ENCODE peak calls at places on chromosomes 11 and 22, in ten cellular contexts. M is pancreas, L is PC-3, A is uterus, J is testis, E is fibroblast of lung, Q is neuronal stem cell, I is cardiac muscle cell, X is kidney, D is left ventricle myocardium inferior. C is an unnamed sample. For H3K4me1, the result is how much of the 10 kb centered on the place peaks cover.

GRCh38 chr22:36334838-36335603 is 52.7 kb downstream of the MYH9 start:
- DNase-seq in X (no peak), I (peak), E (peak), A (no peak), Q (no peak), L (peak), M (peak), J (no peak), D (no peak), C (peak)

GRCh38 chr11:73623651-73624050 is 22.7 kb upstream of the PLEKHB1 start:
- DNase-seq in L (no peak), I (peak), M (no peak), E (no peak), X (no peak), Q (no peak), D (no peak), A (no peak), J (no peak), C (no peak)

GRCh38 chr11:12810497-12810896 is 136.3 kb downstream of the TEAD1 start:
- DNase-seq in Q (no peak), X (no peak), E (peak), M (no peak), D (no peak), I (peak), A (no peak), L (no peak), J (peak), C (no peak)

GRCh38 chr11:8019671-8020597 is 32.8 kb downstream of the EIF3F start:
- DNase-seq in X (peak), E (no peak), D (no peak), J (peak), Q (no peak), A (peak), I (peak), M (peak), L (no peak), C (no peak)

GRCh38 chr11:108775324-108775723 is 110.5 kb downstream of the DDX10 start:
- DNase-seq in X (no peak), Q (no peak), J (no peak), E (no peak), I (no peak), A (no peak), L (peak), M (no peak), D (no peak), C (no peak)

GRCh38 chr11:10108901-10109665 is 184.9 kb downstream of the SBF2 start:
- DNase-seq in L (no peak), A (peak), D (no peak), E (peak), X (no peak), I (peak), Q (no peak), J (peak), M (no peak), C (no peak)

GRCh38 chr11:103904324-103904667 is 132.1 kb upstream of the DDI1 start:
- DNase-seq in J (no peak), A (no peak), M (no peak), Q (no peak), X (no peak), I (no peak), E (no peak), D (no peak), L (no peak), C (no peak)

GRCh38 chr11:67071420-67072284 is 15.0 kb downstream of the RHOD start:
- DNase-seq in E (peak), D (peak), X (no peak), J (peak), Q (peak), I (peak), M (peak), A (peak), L (peak), C (peak)

GRCh38 chr11:108224366-108224765 is 1.5 kb downstream of the ATM start:
- DNase-seq in M (no peak), J (no peak), X (no peak), I (no peak), L (no peak), Q (no peak), E (no peak), D (no peak), A (no peak), C (no peak)

GRCh38 chr11:45665206-45665932 is at the start of gene CHST1:
- DNase-seq in A (peak), D (peak), L (no peak), E (no peak), M (peak), J (peak), X (peak), Q (no peak), I (peak), C (peak)

GRCh38 chr11:94245121-94245520 is 59.3 kb upstream of the IZUMO1R start:
- DNase-seq in Q (no peak), D (no peak), A (no peak), I (no peak), X (no peak), L (peak), J (no peak), E (no peak), M (no peak), C (no peak)

GRCh38 chr22:39459681-39460080 is 2.9 kb downstream of the MGAT3 start:
- DNase-seq in E (no peak), L (no peak), A (no peak), I (no peak), M (no peak), Q (no peak), J (no peak), X (no peak), D (no peak), C (no peak)

GRCh38 chr11:44946268-44946667 is 4.4 kb downstream of the TP53I11 start:
- DNase-seq in A (no peak), I (no peak), J (peak), L (no peak), D (peak), X (no peak), Q (no peak), M (no peak), E (no peak), C (peak)

GRCh38 chr22:29816980-29817379 is 21.1 kb downstream of the ASCC2 start:
- DNase-seq in L (no peak), J (no peak), Q (no peak), A (no peak), I (no peak), D (no peak), M (no peak), E (no peak), X (no peak), C (no peak)

GRCh38 chr11:78801161-78801884 is 226.7 kb upstream of the NARS2 start:
- DNase-seq in D (no peak), J (no peak), L (peak), A (peak), M (no peak), I (peak), E (peak), X (no peak), Q (no peak), C (peak)

DNA sequence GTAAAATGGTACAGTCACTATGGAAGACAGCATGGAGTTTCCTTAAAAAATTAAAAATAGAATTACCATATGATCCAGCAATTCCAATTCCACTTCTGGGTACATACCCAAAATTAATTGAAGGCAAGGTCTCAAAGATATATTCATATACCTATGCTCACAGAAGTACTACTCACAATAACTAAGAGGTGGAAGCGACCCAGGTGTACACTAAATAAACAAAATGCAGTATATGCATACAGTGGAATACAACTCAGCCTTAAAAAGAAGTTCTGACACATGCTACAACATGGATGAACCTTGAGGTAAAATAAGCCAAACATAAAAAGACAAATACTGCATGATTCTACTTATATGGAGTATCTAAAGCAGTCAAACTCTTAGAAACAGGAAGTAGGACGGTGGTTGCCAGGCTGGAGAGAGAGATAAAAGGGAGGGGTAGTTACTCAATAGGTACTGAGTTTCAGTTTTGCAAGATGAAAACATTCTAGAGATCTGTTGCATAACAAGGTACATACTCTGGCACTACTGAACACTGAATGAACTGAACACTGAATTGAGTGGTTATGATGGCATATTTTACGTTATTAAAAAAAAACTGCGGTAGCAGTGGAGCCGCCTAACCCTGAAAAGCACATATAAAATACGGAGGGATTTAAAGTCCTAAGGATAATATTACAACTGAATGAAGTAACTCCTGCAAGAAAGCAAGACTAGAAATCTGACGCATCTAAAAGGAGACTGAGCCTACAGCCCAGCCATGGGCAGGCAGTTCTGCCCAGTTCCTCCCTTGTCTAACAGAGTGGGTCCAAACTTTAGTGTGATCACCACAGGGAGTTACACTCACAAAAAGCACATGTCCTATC is 12.8 kb downstream of the DGCR2 start:
- DNase-seq in Q (no peak), M (no peak), X (no peak), D (no peak), L (no peak), E (peak), J (no peak), I (peak), A (no peak), C (no peak)
- H3K4me1 ChIP-seq in Q (under half), M (under half), X (under half), D (half or more), L (under half), E (under half), J (under half), I (under half), A (under half), C (half or more)

GRCh38 chr11:62419560-62420342 is 918 bp downstream of the SCGB1A1 start:
- DNase-seq in M (no peak), A (no peak), J (no peak), D (no peak), L (no peak), E (peak), I (no peak), Q (no peak), X (no peak), C (no peak)
- H3K27ac ChIP-seq in M (no peak), A (peak), J (peak), D (peak), L (no peak), E (no peak), I (no peak), Q (no peak), X (no peak), C (peak)

DNA sequence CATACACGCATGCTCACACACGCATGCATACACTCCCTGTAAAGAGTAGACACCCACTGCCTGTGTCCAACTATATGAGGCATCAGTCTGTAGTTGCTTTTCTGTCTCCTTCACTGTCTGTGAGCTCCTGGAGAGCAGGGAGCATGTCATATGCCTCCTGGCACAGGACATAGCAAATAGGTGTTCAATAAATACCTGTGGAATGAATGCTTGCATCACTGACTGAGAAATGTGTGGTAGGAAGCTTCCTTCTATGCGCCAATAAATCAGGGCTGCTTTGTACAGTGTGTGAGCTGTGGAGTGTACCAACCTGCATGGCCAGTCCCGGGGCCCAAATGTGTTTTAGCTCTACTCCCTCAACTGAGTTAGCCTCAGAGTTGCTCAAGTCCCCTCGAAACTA is 37.2 kb upstream of the NAV2 start:
- DNase-seq in A (no peak), M (no peak), J (no peak), L (peak), E (no peak), D (no peak), Q (no peak), I (no peak), X (no peak), C (no peak)
- H3K4me1 ChIP-seq in A (under half), M (under half), J (under half), L (under half), E (under half), D (half or more), Q (under half), I (under half), X (under half), C (half or more)

GRCh38 chr11:75355051-75355450 is 3.6 kb upstream of the ARRB1 start:
- DNase-seq in X (no peak), E (no peak), A (no peak), I (no peak), M (no peak), Q (no peak), J (no peak), L (peak), D (no peak), C (no peak)

GRCh38 chr11:75350743-75351540 is 519 bp downstream of the ARRB1 start:
- DNase-seq in M (peak), A (peak), D (peak), E (peak), X (peak), L (peak), J (peak), Q (no peak), I (peak), C (peak)

GRCh38 chr11:75352417-75353206 is 1.2 kb upstream of the ARRB1 start:
- DNase-seq in Q (no peak), X (peak), E (no peak), L (no peak), M (peak), I (no peak), J (no peak), D (no peak), A (no peak), C (peak)

GRCh38 chr11:75351541-75352416 is at the start of gene ARRB1:
- DNase-seq in X (peak), I (peak), D (peak), M (peak), E (peak), A (peak), L (peak), J (peak), Q (peak), C (peak)

GRCh38 chr11:75356613-75357012 is 5.2 kb upstream of the ARRB1 start:
- DNase-seq in J (no peak), D (no peak), A (no peak), I (peak), L (no peak), E (no peak), M (no peak), X (no peak), Q (no peak), C (no peak)
- H3K27ac ChIP-seq in J (no peak), D (no peak), A (no peak), I (no peak), L (no peak), E (no peak), M (no peak), X (no peak), Q (no peak), C (no peak)